ENCODE peak calls at places on chromosome 1, in ten cellular contexts. One of them, this sample, is unnamed.

GRCh38 chr1:66758247-66758755 is 6.0 kb downstream of the DYNLT5 start:
- DNase-seq in K562: peak; percentile 80
- DNase-seq in H1: no peak
- DNase-seq in esophagus muscularis mucosa: no peak
- DNase-seq in A549: no peak
- DNase-seq in transverse colon: no peak
- DNase-seq in HepG2: no peak
- DNase-seq in tibial nerve: no peak
- DNase-seq in ovary: no peak
- DNase-seq in sigmoid colon: no peak
- DNase-seq in this sample: no peak

GRCh38 chr1:234925440-234926251 is 203.0 kb downstream of the TOMM20 start:
- DNase-seq in tibial nerve: no peak
- DNase-seq in sigmoid colon: no peak
- DNase-seq in H1: peak; percentile 38
- DNase-seq in ovary: peak; percentile 54
- DNase-seq in A549: peak; percentile 84
- DNase-seq in K562: no peak
- DNase-seq in transverse colon: no peak
- DNase-seq in HepG2: peak; percentile 80
- DNase-seq in esophagus muscularis mucosa: no peak
- DNase-seq in this sample: no peak

GRCh38 chr1:79543435-79543834 is 536.9 kb upstream of the ADGRL4 start:
- DNase-seq in transverse colon: no peak
- DNase-seq in H1: no peak
- DNase-seq in A549: no peak
- DNase-seq in esophagus muscularis mucosa: no peak
- DNase-seq in K562: no peak
- DNase-seq in ovary: no peak
- DNase-seq in HepG2: no peak
- DNase-seq in sigmoid colon: no peak
- DNase-seq in tibial nerve: no peak
- DNase-seq in this sample: no peak

GRCh38 chr1:116182019-116182714 is 71.0 kb downstream of the MAB21L3 start:
- DNase-seq in transverse colon: no peak
- DNase-seq in esophagus muscularis mucosa: peak; percentile 62
- DNase-seq in A549: no peak
- DNase-seq in H1: no peak
- DNase-seq in HepG2: no peak
- DNase-seq in sigmoid colon: no peak
- DNase-seq in K562: no peak
- DNase-seq in tibial nerve: no peak
- DNase-seq in ovary: no peak
- DNase-seq in this sample: no peak

GRCh38 chr1:92933459-92933858 is 27.8 kb downstream of the DIPK1A start:
- DNase-seq in K562: no peak
- DNase-seq in HepG2: no peak
- DNase-seq in esophagus muscularis mucosa: no peak
- DNase-seq in ovary: no peak
- DNase-seq in sigmoid colon: no peak
- DNase-seq in tibial nerve: no peak
- DNase-seq in transverse colon: no peak
- DNase-seq in H1: no peak
- DNase-seq in A549: no peak
- DNase-seq in this sample: no peak

GRCh38 chr1:34316773-34317172 is 140.1 kb downstream of the C1orf94 start:
- DNase-seq in transverse colon: no peak
- DNase-seq in tibial nerve: no peak
- DNase-seq in esophagus muscularis mucosa: no peak
- DNase-seq in HepG2: no peak
- DNase-seq in ovary: no peak
- DNase-seq in sigmoid colon: no peak
- DNase-seq in A549: no peak
- DNase-seq in H1: no peak
- DNase-seq in K562: no peak
- DNase-seq in this sample: no peak

GRCh38 chr1:36576118-36576517 is 93.4 kb upstream of the CSF3R start:
- DNase-seq in K562: peak; percentile 88
- DNase-seq in transverse colon: peak; percentile 38
- DNase-seq in H1: peak; percentile 49
- DNase-seq in ovary: peak; percentile 37
- DNase-seq in HepG2: peak; percentile 24
- DNase-seq in A549: peak; percentile 85
- DNase-seq in tibial nerve: no peak
- DNase-seq in sigmoid colon: no peak
- DNase-seq in esophagus muscularis mucosa: no peak
- DNase-seq in this sample: no peak

GRCh38 chr1:40266786-40267535 is 8.9 kb downstream of the ZMPSTE24 start:
- DNase-seq in sigmoid colon: no peak
- DNase-seq in H1: no peak
- DNase-seq in esophagus muscularis mucosa: no peak
- DNase-seq in transverse colon: no peak
- DNase-seq in A549: no peak
- DNase-seq in tibial nerve: no peak
- DNase-seq in K562: no peak
- DNase-seq in HepG2: no peak
- DNase-seq in ovary: no peak
- DNase-seq in this sample: no peak

GRCh38 chr1:235239821-235240220 is 78.8 kb upstream of the RBM34 start:
- DNase-seq in A549: no peak
- DNase-seq in K562: no peak
- DNase-seq in HepG2: peak; percentile 21
- DNase-seq in esophagus muscularis mucosa: no peak
- DNase-seq in sigmoid colon: no peak
- DNase-seq in transverse colon: no peak
- DNase-seq in ovary: no peak
- DNase-seq in tibial nerve: no peak
- DNase-seq in H1: no peak
- DNase-seq in this sample: no peak

GRCh38 chr1:46643368-46643775 is 24.8 kb downstream of the ATPAF1 start:
- DNase-seq in transverse colon: peak; percentile 23
- DNase-seq in tibial nerve: no peak
- DNase-seq in HepG2: peak; percentile 58
- DNase-seq in K562: no peak
- DNase-seq in ovary: no peak
- DNase-seq in esophagus muscularis mucosa: no peak
- DNase-seq in H1: no peak
- DNase-seq in sigmoid colon: peak; percentile 73
- DNase-seq in A549: no peak
- DNase-seq in this sample: no peak

GRCh38 chr1:51058863-51059262 is 43.2 kb upstream of the C1orf185 start:
- DNase-seq in transverse colon: peak; percentile 13
- DNase-seq in tibial nerve: no peak
- DNase-seq in H1: no peak
- DNase-seq in K562: peak; percentile 17
- DNase-seq in ovary: no peak
- DNase-seq in sigmoid colon: no peak
- DNase-seq in esophagus muscularis mucosa: no peak
- DNase-seq in HepG2: peak; percentile 59
- DNase-seq in A549: no peak
- DNase-seq in this sample: no peak

GRCh38 chr1:213666922-213667321 is 320.9 kb upstream of the PROX1 start:
- DNase-seq in K562: no peak
- DNase-seq in HepG2: no peak
- DNase-seq in esophagus muscularis mucosa: peak; percentile 62
- DNase-seq in ovary: no peak
- DNase-seq in transverse colon: no peak
- DNase-seq in A549: no peak
- DNase-seq in H1: no peak
- DNase-seq in sigmoid colon: no peak
- DNase-seq in tibial nerve: no peak
- DNase-seq in this sample: no peak

GRCh38 chr1:61285371-61285885 is 203.1 kb downstream of the NFIA start:
- DNase-seq in H1: no peak
- DNase-seq in ovary: no peak
- DNase-seq in A549: no peak
- DNase-seq in tibial nerve: no peak
- DNase-seq in esophagus muscularis mucosa: no peak
- DNase-seq in sigmoid colon: no peak
- DNase-seq in K562: no peak
- DNase-seq in transverse colon: no peak
- DNase-seq in HepG2: no peak
- DNase-seq in this sample: no peak

GRCh38 chr1:12384836-12385456 is 155.1 kb downstream of the VPS13D start:
- DNase-seq in ovary: no peak
- DNase-seq in sigmoid colon: no peak
- DNase-seq in A549: no peak
- DNase-seq in transverse colon: no peak
- DNase-seq in esophagus muscularis mucosa: no peak
- DNase-seq in HepG2: no peak
- DNase-seq in tibial nerve: no peak
- DNase-seq in K562: no peak
- DNase-seq in H1: no peak
- DNase-seq in this sample: no peak
- H3K4me3 ChIP-seq in ovary: no peak overlapping the region
- H3K4me3 ChIP-seq in sigmoid colon: no peak overlapping the region
- H3K4me3 ChIP-seq in A549: no peak overlapping the region
- H3K4me3 ChIP-seq in transverse colon: no peak overlapping the region
- H3K4me3 ChIP-seq in esophagus muscularis mucosa: no peak overlapping the region
- H3K4me3 ChIP-seq in HepG2: no peak overlapping the region
- H3K4me3 ChIP-seq in tibial nerve: no peak overlapping the region
- H3K4me3 ChIP-seq in K562: no peak overlapping the region
- H3K4me3 ChIP-seq in H1: no peak overlapping the region
- H3K4me3 ChIP-seq in this sample: no peak overlapping the region

GRCh38 chr1:29569971-29570634 is 333.8 kb downstream of the PTPRU start:
- DNase-seq in sigmoid colon: no peak
- DNase-seq in H1: no peak
- DNase-seq in A549: peak; percentile 13
- DNase-seq in transverse colon: no peak
- DNase-seq in ovary: no peak
- DNase-seq in tibial nerve: no peak
- DNase-seq in esophagus muscularis mucosa: no peak
- DNase-seq in K562: no peak
- DNase-seq in HepG2: peak; percentile 43
- DNase-seq in this sample: no peak
- TF ChIP-seq EP300 in sigmoid colon: no peak
- TF ChIP-seq EP300 in H1: no peak
- TF ChIP-seq EP300 in A549: no peak
- TF ChIP-seq EP300 in transverse colon: no peak
- TF ChIP-seq EP300 in ovary: no peak
- TF ChIP-seq EP300 in tibial nerve: no peak
- TF ChIP-seq EP300 in esophagus muscularis mucosa: no peak
- TF ChIP-seq EP300 in K562: no peak
- TF ChIP-seq EP300 in HepG2: no peak
- TF ChIP-seq EP300 in this sample: no peak

DNA sequence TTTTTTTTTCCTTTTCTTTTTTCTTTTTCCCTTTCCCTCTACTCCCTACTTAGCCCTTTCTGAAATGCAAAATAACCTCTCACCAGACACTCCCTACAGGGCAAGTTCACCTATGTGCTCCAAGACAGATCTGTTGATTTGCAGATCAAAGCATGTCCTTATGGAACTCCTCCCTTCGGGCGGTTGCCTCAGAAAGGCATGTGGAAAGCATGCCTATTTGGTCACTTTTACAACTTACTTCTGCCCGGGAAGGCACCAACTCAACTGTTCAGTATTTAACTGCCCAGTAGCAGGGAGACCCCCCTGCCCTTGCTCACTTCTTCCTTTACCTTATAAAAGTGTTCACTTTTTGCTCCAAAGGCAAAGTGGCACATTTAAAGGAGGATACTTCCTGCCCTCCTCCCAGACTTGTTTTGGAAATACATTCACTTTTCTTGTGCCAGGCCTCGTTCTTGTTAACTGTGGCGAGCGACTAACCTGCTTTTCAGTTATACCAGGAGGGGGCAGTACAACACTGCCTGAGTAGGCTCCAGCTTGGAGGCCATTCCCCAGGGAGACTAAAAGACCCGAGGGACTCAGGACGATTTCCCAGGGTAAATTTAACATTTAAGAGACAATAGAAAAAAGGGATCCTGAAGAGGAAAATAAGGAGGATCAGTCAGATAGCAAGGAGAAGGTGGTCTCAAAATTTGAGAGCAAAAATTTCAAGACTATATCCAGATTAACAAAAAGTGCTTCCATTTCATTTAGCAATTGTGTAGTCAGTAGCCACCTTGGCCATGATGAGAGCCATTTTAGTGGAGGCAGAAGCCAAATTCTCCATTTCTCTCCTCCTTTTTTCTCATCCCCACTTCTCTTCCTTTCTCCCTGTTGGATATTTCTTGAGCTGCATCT is 12.3 kb upstream of the SLAMF7 start:
- DNase-seq in transverse colon: peak; percentile 67
- DNase-seq in HepG2: peak; percentile 61
- DNase-seq in sigmoid colon: no peak
- DNase-seq in H1: peak; percentile 68
- DNase-seq in K562: peak; percentile 73
- DNase-seq in ovary: peak; percentile 58
- DNase-seq in tibial nerve: no peak
- DNase-seq in esophagus muscularis mucosa: no peak
- DNase-seq in A549: peak; percentile 81
- DNase-seq in this sample: no peak
- H3K27ac ChIP-seq in transverse colon: peak overlapping the region; percentile 64
- H3K27ac ChIP-seq in HepG2: no peak overlapping the region
- H3K27ac ChIP-seq in sigmoid colon: no peak overlapping the region
- H3K27ac ChIP-seq in H1: peak overlapping the region; percentile 12
- H3K27ac ChIP-seq in K562: peak overlapping the region; percentile 60
- H3K27ac ChIP-seq in ovary: no peak overlapping the region
- H3K27ac ChIP-seq in tibial nerve: no peak overlapping the region
- H3K27ac ChIP-seq in esophagus muscularis mucosa: no peak overlapping the region
- H3K27ac ChIP-seq in A549: peak overlapping the region; percentile 68
- H3K27ac ChIP-seq in this sample: peak overlapping the region; percentile 10

GRCh38 chr1:167489581-167490340 is 28.6 kb downstream of the CD247 start:
- DNase-seq in H1: peak; percentile 41
- DNase-seq in K562: no peak
- DNase-seq in esophagus muscularis mucosa: no peak
- DNase-seq in tibial nerve: no peak
- DNase-seq in A549: no peak
- DNase-seq in HepG2: no peak
- DNase-seq in sigmoid colon: no peak
- DNase-seq in ovary: no peak
- DNase-seq in transverse colon: no peak
- DNase-seq in this sample: no peak
- H3K4me3 ChIP-seq in H1: peak overlapping the region; percentile 8
- H3K4me3 ChIP-seq in K562: no peak overlapping the region
- H3K4me3 ChIP-seq in esophagus muscularis mucosa: no peak overlapping the region
- H3K4me3 ChIP-seq in tibial nerve: no peak overlapping the region
- H3K4me3 ChIP-seq in A549: no peak overlapping the region
- H3K4me3 ChIP-seq in HepG2: no peak overlapping the region
- H3K4me3 ChIP-seq in sigmoid colon: no peak overlapping the region
- H3K4me3 ChIP-seq in ovary: no peak overlapping the region
- H3K4me3 ChIP-seq in transverse colon: no peak overlapping the region
- H3K4me3 ChIP-seq in this sample: no peak overlapping the region

This sample was measured in suprapubic skin.